ENCODE peak calls at places on chromosomes 4 and X, in eight cellular contexts. L is ovary, X is psoas muscle, Y is pancreas, M is cardiac muscle cell, G is body of pancreas, B is stomach, J is Panc1. U is an unnamed sample. For H3K9me3, the result is how much of the 10 kb centered on the place peaks cover.

GRCh38 chrX:134374294-134374693 is 85.7 kb upstream of the HPRT1 start:
- DNase-seq in L (no peak), X (no peak), Y (no peak), M (peak), G (no peak), B (no peak), J (no peak), U (no peak)

GRCh38 chr4:186537843-186538521 is 17.4 kb downstream of the MTNR1A start:
- DNase-seq in L (no peak), X (no peak), Y (no peak), M (no peak), G (no peak), B (no peak), J (no peak), U (no peak)

GRCh38 chr4:37595875-37596402 is 90.2 kb downstream of the RELL1 start:
- DNase-seq in L (no peak), X (no peak), Y (no peak), M (no peak), G (no peak), B (no peak), J (no peak), U (no peak)

GRCh38 chr4:42397635-42398447 is 553 bp downstream of the SHISA3 start:
- DNase-seq in L (no peak), X (peak), Y (peak), M (peak), G (peak), B (no peak), J (no peak), U (no peak)

GRCh38 chrX:44889824-44890223 is 16.8 kb downstream of the KDM6A start:
- DNase-seq in L (no peak), X (no peak), Y (no peak), M (no peak), G (no peak), B (no peak), J (no peak), U (no peak)

GRCh38 chrX:119916310-119916709 is 20.6 kb downstream of the AKAP14 start:
- DNase-seq in L (no peak), X (no peak), Y (no peak), M (no peak), G (no peak), B (no peak), J (no peak), U (no peak)

GRCh38 chr4:185730387-185730786 is 81.6 kb downstream of the SORBS2 start:
- DNase-seq in L (peak), X (no peak), Y (no peak), M (peak), G (no peak), B (no peak), J (no peak), U (no peak)

GRCh38 chr4:102665527-102665926 is 95.2 kb downstream of the MANBA start:
- DNase-seq in L (no peak), X (no peak), Y (no peak), M (no peak), G (no peak), B (no peak), J (no peak), U (no peak)

GRCh38 chr4:109746728-109747127 is 16.9 kb upstream of the PLA2G12A start:
- DNase-seq in L (no peak), X (no peak), Y (no peak), M (no peak), G (no peak), B (no peak), J (no peak), U (no peak)

GRCh38 chrX:57677132-57677858 is 2.8 kb downstream of the NLRP2B start:
- DNase-seq in L (no peak), X (no peak), Y (peak), M (no peak), G (no peak), B (no peak), J (no peak), U (no peak)

GRCh38 chr4:184596044-184596616 is 53.1 kb downstream of the CASP3 start:
- DNase-seq in L (no peak), X (no peak), Y (no peak), M (no peak), G (no peak), B (no peak), J (no peak), U (no peak)

GRCh38 chrX:24902808-24903207 is 113.0 kb downstream of the ARX start:
- DNase-seq in L (no peak), X (no peak), Y (no peak), M (peak), G (no peak), B (no peak), J (no peak), U (no peak)

GRCh38 chr4:15402974-15403373 is 24.9 kb upstream of the C1QTNF7 start:
- DNase-seq in L (no peak), X (no peak), Y (no peak), M (no peak), G (no peak), B (no peak), J (no peak), U (no peak)

GRCh38 chrX:101410461-101410860 is 2.4 kb downstream of the HNRNPH2 start:
- DNase-seq in L (no peak), X (no peak), Y (no peak), M (no peak), G (no peak), B (no peak), J (no peak), U (no peak)

GRCh38 chrX:76550016-76550415 is 122.5 kb downstream of the MAGEE1 start:
- DNase-seq in L (no peak), X (no peak), Y (no peak), M (no peak), G (no peak), B (no peak), J (no peak), U (no peak)

GRCh38 chrX:76555269-76555668 is 127.8 kb downstream of the MAGEE1 start:
- DNase-seq in L (no peak), X (no peak), Y (no peak), M (no peak), G (no peak), B (no peak), J (no peak), U (no peak)

GRCh38 chrX:76555816-76556215 is 128.3 kb downstream of the MAGEE1 start:
- DNase-seq in L (no peak), X (no peak), Y (no peak), M (peak), G (no peak), B (no peak), J (no peak), U (no peak)
- H3K9me3 ChIP-seq in L (under half), X (under half), Y (under half), M (under half), G (under half), B (half or more), J (under half), U (under half)

GRCh38 chrX:131816551-131817136 is 206.5 kb upstream of the STK26 start:
- DNase-seq in L (peak), X (peak), Y (peak), M (no peak), G (peak), B (peak), J (no peak), U (peak)

GRCh38 chrX:131821945-131822622 is 201.0 kb upstream of the STK26 start:
- DNase-seq in L (peak), X (peak), Y (peak), M (no peak), G (peak), B (peak), J (no peak), U (no peak)

GRCh38 chrX:131812847-131813825 is 210.0 kb upstream of the STK26 start:
- DNase-seq in L (peak), X (peak), Y (peak), M (no peak), G (peak), B (peak), J (no peak), U (peak)

DNA sequence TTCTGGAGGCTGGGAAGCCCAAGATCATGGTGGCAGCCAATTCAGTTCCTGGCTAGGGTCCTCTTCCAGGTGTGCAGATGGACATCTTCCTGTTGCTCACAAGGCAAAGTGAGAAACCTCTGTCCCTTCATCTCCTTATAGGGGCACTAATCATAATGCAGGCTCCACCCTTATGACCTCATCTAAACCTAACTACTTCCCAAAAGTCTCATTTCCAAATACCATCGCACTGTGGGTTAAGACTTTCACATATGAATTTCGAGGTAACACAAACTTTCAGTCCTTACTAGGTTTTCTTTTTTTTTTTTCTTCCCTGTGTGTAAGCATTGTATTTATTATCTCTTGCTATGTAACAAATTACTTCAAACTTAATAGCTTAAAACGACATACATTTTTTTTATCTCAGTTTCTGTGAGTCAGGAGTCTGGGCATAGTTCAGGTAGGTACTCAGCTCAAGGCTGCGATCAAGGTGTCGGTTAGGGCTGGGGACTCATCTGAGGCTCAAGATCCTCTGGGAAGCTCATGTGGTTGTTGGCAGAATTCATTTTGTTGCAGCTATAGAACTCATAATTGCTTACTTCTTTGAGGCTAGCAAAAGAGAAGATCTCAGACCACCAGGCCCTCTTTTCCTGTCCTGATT is 204.7 kb upstream of the STK26 start:
- DNase-seq in L (no peak), X (no peak), Y (no peak), M (no peak), G (no peak), B (no peak), J (no peak), U (no peak)
- H3K9me3 ChIP-seq in L (under half), X (under half), Y (under half), M (under half), G (under half), B (under half), J (under half), U (under half)

DNA sequence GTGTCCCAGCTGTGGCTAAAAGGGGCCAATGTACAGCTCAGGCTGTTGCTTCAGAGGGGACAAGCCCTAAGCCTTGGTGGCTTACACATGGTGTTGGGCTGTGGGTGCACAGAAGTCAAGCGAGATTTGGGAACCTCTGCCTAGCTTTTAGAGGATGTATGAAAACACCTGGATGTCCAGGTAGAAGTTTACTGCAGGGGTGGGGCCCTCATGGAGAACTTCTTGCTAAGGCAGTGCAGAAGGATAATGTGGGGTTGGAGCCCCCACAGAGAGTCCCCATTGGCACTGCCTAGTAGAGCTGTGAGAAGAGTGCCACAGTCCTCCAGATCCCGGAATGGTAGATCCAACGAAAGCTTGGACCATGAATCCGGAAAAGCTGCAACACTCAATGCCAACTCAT is 40.5 kb downstream of the UBA6 start:
- DNase-seq in L (no peak), X (no peak), Y (no peak), M (no peak), G (no peak), B (no peak), J (no peak), U (no peak)
- H3K9me3 ChIP-seq in L (under half), X (under half), Y (under half), M (under half), G (under half), B (under half), J (under half), U (under half)

DNA sequence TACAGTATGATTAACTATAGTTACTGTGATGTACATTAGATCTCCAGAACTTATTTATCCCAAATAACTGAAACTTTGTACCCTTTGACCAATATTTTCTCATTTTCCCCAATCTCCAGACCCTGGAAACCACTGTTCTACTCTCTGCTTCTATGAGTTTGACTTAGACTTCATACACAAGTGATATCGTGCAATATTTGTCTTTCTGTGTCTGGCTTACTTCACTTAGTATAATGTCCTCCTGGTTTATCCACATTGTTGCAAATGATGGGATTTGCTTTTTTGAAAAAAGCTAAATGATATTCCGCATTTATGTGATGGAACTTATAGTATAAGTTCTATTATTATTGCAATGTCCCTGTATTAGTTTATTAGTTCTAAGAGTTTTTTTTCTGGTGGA is 81.8 kb upstream of the SOD3 start:
- DNase-seq in L (no peak), X (no peak), Y (no peak), M (no peak), G (no peak), B (no peak), J (no peak), U (no peak)
- H3K9me3 ChIP-seq in L (under half), X (under half), Y (under half), M (under half), G (under half), B (under half), J (under half), U (under half)

GRCh38 chrX:81874807-81875206 is 672.9 kb downstream of the SH3BGRL start:
- DNase-seq in L (no peak), X (no peak), Y (no peak), M (no peak), G (no peak), B (no peak), J (no peak), U (no peak)
- H3K9me3 ChIP-seq in L (under half), X (under half), Y (under half), M (under half), G (under half), B (under half), J (under half), U (under half)

GRCh38 chrX:52576946-52577345 is 60.1 kb upstream of the XAGE1B start:
- DNase-seq in L (no peak), X (no peak), Y (no peak), M (no peak), G (no peak), B (no peak), J (no peak), U (no peak)
- H3K9me3 ChIP-seq in L (under half), X (under half), Y (under half), M (under half), G (under half), B (under half), J (under half), U (under half)

DNA sequence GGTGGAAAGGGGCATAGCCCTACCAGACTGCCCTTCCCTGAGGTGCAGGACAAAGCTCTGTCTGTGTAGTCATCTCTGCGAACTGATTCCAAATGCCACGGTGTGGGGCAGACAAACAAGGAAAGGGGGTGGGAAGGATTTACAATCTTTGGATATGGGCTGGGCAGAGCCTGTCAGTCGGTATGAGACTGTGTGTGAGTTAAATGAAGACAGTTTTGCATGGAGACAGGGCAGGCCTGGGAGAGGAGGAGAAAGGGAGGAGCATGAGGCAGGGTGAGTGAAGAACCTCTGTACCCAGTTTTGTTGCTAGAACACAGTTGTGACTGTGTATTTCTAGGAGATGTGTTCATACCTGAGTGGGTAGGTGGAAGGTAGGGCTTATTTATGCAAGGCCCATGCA is 59.4 kb upstream of the MSN start:
- DNase-seq in L (no peak), X (no peak), Y (no peak), M (no peak), G (no peak), B (no peak), J (no peak), U (no peak)
- H3K9me3 ChIP-seq in L (under half), X (under half), Y (under half), M (under half), G (under half), B (under half), J (under half), U (under half)